ENCODE peak calls at places on chromosomes 7 and 10, in six cellular contexts. One of them, this sample, is unnamed.

GRCh38 chr7:2175514-2175913 is 57.2 kb downstream of the MAD1L1 start:
- DNase-seq in cardiac muscle cell: peak
- DNase-seq in upper lobe of left lung: peak
- DNase-seq in fibroblast of lung: peak
- DNase-seq in A549: no peak
- DNase-seq in tibial artery: peak
- DNase-seq in this sample: no peak

GRCh38 chr10:74916283-74916682 is 89.9 kb downstream of the KAT6B start:
- DNase-seq in cardiac muscle cell: no peak
- DNase-seq in upper lobe of left lung: no peak
- DNase-seq in fibroblast of lung: no peak
- DNase-seq in A549: no peak
- DNase-seq in tibial artery: no peak
- DNase-seq in this sample: no peak

GRCh38 chr10:91683976-91684375 is 51.1 kb upstream of the PPP1R3C start:
- DNase-seq in cardiac muscle cell: no peak
- DNase-seq in upper lobe of left lung: no peak
- DNase-seq in fibroblast of lung: peak
- DNase-seq in A549: peak
- DNase-seq in tibial artery: no peak
- DNase-seq in this sample: no peak

GRCh38 chr7:43553999-43554398 is 28.9 kb upstream of the STK17A start:
- DNase-seq in cardiac muscle cell: no peak
- DNase-seq in upper lobe of left lung: peak
- DNase-seq in fibroblast of lung: peak
- DNase-seq in A549: no peak
- DNase-seq in tibial artery: no peak
- DNase-seq in this sample: no peak

GRCh38 chr7:1380821-1381580 is 78.3 kb downstream of the MICALL2 start:
- DNase-seq in cardiac muscle cell: no peak
- DNase-seq in upper lobe of left lung: no peak
- DNase-seq in fibroblast of lung: no peak
- DNase-seq in A549: no peak
- DNase-seq in tibial artery: no peak
- DNase-seq in this sample: no peak

GRCh38 chr7:158075633-158076001 is 512.0 kb downstream of the PTPRN2 start:
- DNase-seq in cardiac muscle cell: no peak
- DNase-seq in upper lobe of left lung: no peak
- DNase-seq in fibroblast of lung: no peak
- DNase-seq in A549: no peak
- DNase-seq in tibial artery: peak
- DNase-seq in this sample: no peak

GRCh38 chr10:30645340-30645827 is 15.8 kb upstream of the LYZL2 start:
- DNase-seq in cardiac muscle cell: peak
- DNase-seq in upper lobe of left lung: no peak
- DNase-seq in fibroblast of lung: peak
- DNase-seq in A549: no peak
- DNase-seq in tibial artery: peak
- DNase-seq in this sample: no peak

GRCh38 chr7:45066409-45066808 is 22.4 kb downstream of the NACAD start:
- DNase-seq in cardiac muscle cell: no peak
- DNase-seq in upper lobe of left lung: no peak
- DNase-seq in fibroblast of lung: no peak
- DNase-seq in A549: no peak
- DNase-seq in tibial artery: peak
- DNase-seq in this sample: peak

GRCh38 chr10:62459072-62459471 is 84.9 kb downstream of the ZNF365 start:
- DNase-seq in cardiac muscle cell: no peak
- DNase-seq in upper lobe of left lung: no peak
- DNase-seq in fibroblast of lung: peak
- DNase-seq in A549: no peak
- DNase-seq in tibial artery: no peak
- DNase-seq in this sample: no peak

GRCh38 chr7:40571796-40572195 is 437.0 kb downstream of the SUGCT start:
- DNase-seq in cardiac muscle cell: peak
- DNase-seq in upper lobe of left lung: no peak
- DNase-seq in fibroblast of lung: peak
- DNase-seq in A549: no peak
- DNase-seq in tibial artery: no peak
- DNase-seq in this sample: no peak

GRCh38 chr7:27187702-27188665 is 3.0 kb upstream of the HOXA11 start:
- DNase-seq in cardiac muscle cell: no peak
- DNase-seq in upper lobe of left lung: no peak
- DNase-seq in fibroblast of lung: no peak
- DNase-seq in A549: no peak
- DNase-seq in tibial artery: peak
- DNase-seq in this sample: peak

GRCh38 chr10:73364964-73365363 is 6.3 kb upstream of the CFAP70 start:
- DNase-seq in cardiac muscle cell: no peak
- DNase-seq in upper lobe of left lung: no peak
- DNase-seq in fibroblast of lung: no peak
- DNase-seq in A549: no peak
- DNase-seq in tibial artery: no peak
- DNase-seq in this sample: no peak

GRCh38 chr10:59870152-59870551 is 36.2 kb downstream of the CCDC6 start:
- DNase-seq in cardiac muscle cell: no peak
- DNase-seq in upper lobe of left lung: no peak
- DNase-seq in fibroblast of lung: no peak
- DNase-seq in A549: no peak
- DNase-seq in tibial artery: no peak
- DNase-seq in this sample: no peak

GRCh38 chr7:18607025-18607424 is 111.5 kb downstream of the HDAC9 start:
- DNase-seq in cardiac muscle cell: no peak
- DNase-seq in upper lobe of left lung: no peak
- DNase-seq in fibroblast of lung: peak
- DNase-seq in A549: no peak
- DNase-seq in tibial artery: no peak
- DNase-seq in this sample: no peak

GRCh38 chr10:44242826-44243225 is 142.1 kb downstream of the CXCL12 start:
- DNase-seq in cardiac muscle cell: no peak
- DNase-seq in upper lobe of left lung: no peak
- DNase-seq in fibroblast of lung: peak
- DNase-seq in A549: no peak
- DNase-seq in tibial artery: no peak
- DNase-seq in this sample: no peak

GRCh38 chr10:100341953-100342626 is 4.9 kb upstream of the SCD start:
- DNase-seq in cardiac muscle cell: peak
- DNase-seq in upper lobe of left lung: peak
- DNase-seq in fibroblast of lung: peak
- DNase-seq in A549: peak
- DNase-seq in tibial artery: peak
- DNase-seq in this sample: no peak

GRCh38 chr10:14374745-14375445 is 44.2 kb upstream of the FRMD4A start:
- DNase-seq in cardiac muscle cell: no peak
- DNase-seq in upper lobe of left lung: no peak
- DNase-seq in fibroblast of lung: peak
- DNase-seq in A549: no peak
- DNase-seq in tibial artery: no peak
- DNase-seq in this sample: no peak

GRCh38 chr10:62038609-62039190 is 137.2 kb downstream of the ARID5B start:
- DNase-seq in cardiac muscle cell: peak
- DNase-seq in upper lobe of left lung: peak
- DNase-seq in fibroblast of lung: peak
- DNase-seq in A549: peak
- DNase-seq in tibial artery: peak
- DNase-seq in this sample: no peak

GRCh38 chr10:64313967-64314366 is 792.8 kb downstream of the REEP3 start:
- DNase-seq in cardiac muscle cell: no peak
- DNase-seq in upper lobe of left lung: no peak
- DNase-seq in fibroblast of lung: no peak
- DNase-seq in A549: no peak
- DNase-seq in tibial artery: no peak
- DNase-seq in this sample: no peak

GRCh38 chr10:100670828-100671479 is 74.4 kb upstream of the PAX2 start:
- DNase-seq in cardiac muscle cell: peak
- DNase-seq in upper lobe of left lung: no peak
- DNase-seq in fibroblast of lung: no peak
- DNase-seq in A549: peak
- DNase-seq in tibial artery: no peak
- DNase-seq in this sample: no peak

GRCh38 chr7:47185193-47185592 is 396.7 kb downstream of the TNS3 start:
- DNase-seq in cardiac muscle cell: no peak
- DNase-seq in upper lobe of left lung: no peak
- DNase-seq in fibroblast of lung: no peak
- DNase-seq in A549: no peak
- DNase-seq in tibial artery: no peak
- DNase-seq in this sample: no peak

GRCh38 chr10:104581884-104582603 is 59.0 kb upstream of the SORCS3 start:
- DNase-seq in cardiac muscle cell: no peak
- DNase-seq in upper lobe of left lung: no peak
- DNase-seq in fibroblast of lung: peak
- DNase-seq in A549: no peak
- DNase-seq in tibial artery: no peak
- DNase-seq in this sample: no peak

GRCh38 chr10:57657164-57657765 is 610.4 kb downstream of the IPMK start:
- DNase-seq in cardiac muscle cell: peak
- DNase-seq in upper lobe of left lung: peak
- DNase-seq in fibroblast of lung: peak
- DNase-seq in A549: peak
- DNase-seq in tibial artery: no peak
- DNase-seq in this sample: no peak

GRCh38 chr7:39504963-39505362 is 61.2 kb upstream of the YAE1 start:
- DNase-seq in cardiac muscle cell: no peak
- DNase-seq in upper lobe of left lung: no peak
- DNase-seq in fibroblast of lung: peak
- DNase-seq in A549: no peak
- DNase-seq in tibial artery: no peak
- DNase-seq in this sample: no peak

DNA sequence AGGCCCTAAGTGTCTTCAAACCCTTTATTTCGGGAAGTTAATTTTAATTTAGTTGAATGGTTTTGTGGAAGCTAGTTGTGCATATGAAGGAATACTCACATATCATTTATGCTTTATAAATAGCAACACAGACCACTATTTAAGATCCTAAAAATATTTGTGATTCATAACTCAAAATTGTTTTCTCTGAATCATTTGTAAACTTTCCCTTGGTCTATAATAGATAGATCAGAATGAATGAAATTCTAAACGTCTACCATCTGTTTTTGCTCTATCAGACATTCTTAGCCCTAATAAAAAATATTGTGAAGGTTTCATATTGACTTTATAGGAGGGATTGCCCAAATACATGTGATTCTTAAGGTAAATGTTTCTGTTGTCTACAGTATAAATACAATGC is 43.5 kb downstream of the LOXL4 start:
- DNase-seq in cardiac muscle cell: no peak
- DNase-seq in upper lobe of left lung: no peak
- DNase-seq in fibroblast of lung: peak
- DNase-seq in A549: no peak
- DNase-seq in tibial artery: no peak
- DNase-seq in this sample: no peak
- H3K4me3 ChIP-seq in cardiac muscle cell: no peak
- H3K4me3 ChIP-seq in upper lobe of left lung: no peak
- H3K4me3 ChIP-seq in fibroblast of lung: no peak
- H3K4me3 ChIP-seq in A549: no peak
- H3K4me3 ChIP-seq in tibial artery: no peak
- H3K4me3 ChIP-seq in this sample: no peak

GRCh38 chr10:4391683-4392082 is 434.3 kb upstream of the AKR1E2 start:
- DNase-seq in cardiac muscle cell: no peak
- DNase-seq in upper lobe of left lung: no peak
- DNase-seq in fibroblast of lung: no peak
- DNase-seq in A549: no peak
- DNase-seq in tibial artery: no peak
- DNase-seq in this sample: no peak
- TF ChIP-seq CTCF in cardiac muscle cell: peak
- TF ChIP-seq CTCF in upper lobe of left lung: no peak
- TF ChIP-seq CTCF in fibroblast of lung: no peak
- TF ChIP-seq CTCF in A549: peak
- TF ChIP-seq CTCF in tibial artery: no peak
- TF ChIP-seq CTCF in this sample: no peak

GRCh38 chr10:5555031-5555510 is 30.3 kb downstream of the CALML3 start:
- DNase-seq in cardiac muscle cell: no peak
- DNase-seq in upper lobe of left lung: no peak
- DNase-seq in fibroblast of lung: no peak
- DNase-seq in A549: no peak
- DNase-seq in tibial artery: peak
- DNase-seq in this sample: no peak

GRCh38 chr10:5557799-5558771 is 33.3 kb downstream of the CALML3 start:
- DNase-seq in cardiac muscle cell: no peak
- DNase-seq in upper lobe of left lung: peak
- DNase-seq in fibroblast of lung: no peak
- DNase-seq in A549: no peak
- DNase-seq in tibial artery: peak
- DNase-seq in this sample: peak

GRCh38 chr10:5556576-5556975 is 31.8 kb downstream of the CALML3 start:
- DNase-seq in cardiac muscle cell: peak
- DNase-seq in upper lobe of left lung: no peak
- DNase-seq in fibroblast of lung: no peak
- DNase-seq in A549: no peak
- DNase-seq in tibial artery: peak
- DNase-seq in this sample: peak

GRCh38 chr10:5557040-5557721 is 32.4 kb downstream of the CALML3 start:
- DNase-seq in cardiac muscle cell: no peak
- DNase-seq in upper lobe of left lung: peak
- DNase-seq in fibroblast of lung: no peak
- DNase-seq in A549: no peak
- DNase-seq in tibial artery: peak
- DNase-seq in this sample: peak

DNA sequence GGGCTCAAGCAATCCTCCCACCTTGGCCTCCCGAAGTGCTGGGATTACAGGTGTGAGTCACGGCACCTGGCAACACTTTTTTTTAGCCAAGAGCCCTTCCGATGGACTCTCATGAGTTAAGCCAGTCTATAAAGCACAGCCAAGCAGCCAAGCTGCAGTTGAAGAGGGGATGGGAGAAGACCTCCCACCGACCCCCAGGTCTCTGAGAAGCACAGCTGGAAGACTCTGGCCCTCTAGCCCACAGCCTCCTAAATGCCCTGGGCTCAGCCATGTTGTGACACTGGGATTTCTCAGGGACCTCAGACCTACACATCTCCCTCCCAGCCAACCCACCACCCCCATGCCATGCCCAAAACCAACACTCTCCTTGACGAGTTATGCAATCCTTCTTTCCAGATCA is 31.1 kb downstream of the CALML3 start:
- DNase-seq in cardiac muscle cell: no peak
- DNase-seq in upper lobe of left lung: no peak
- DNase-seq in fibroblast of lung: no peak
- DNase-seq in A549: no peak
- DNase-seq in tibial artery: peak
- DNase-seq in this sample: peak
- H3K27ac ChIP-seq in cardiac muscle cell: peak
- H3K27ac ChIP-seq in upper lobe of left lung: no peak
- H3K27ac ChIP-seq in fibroblast of lung: no peak
- H3K27ac ChIP-seq in A549: no peak
- H3K27ac ChIP-seq in tibial artery: peak
- H3K27ac ChIP-seq in this sample: peak

DNA sequence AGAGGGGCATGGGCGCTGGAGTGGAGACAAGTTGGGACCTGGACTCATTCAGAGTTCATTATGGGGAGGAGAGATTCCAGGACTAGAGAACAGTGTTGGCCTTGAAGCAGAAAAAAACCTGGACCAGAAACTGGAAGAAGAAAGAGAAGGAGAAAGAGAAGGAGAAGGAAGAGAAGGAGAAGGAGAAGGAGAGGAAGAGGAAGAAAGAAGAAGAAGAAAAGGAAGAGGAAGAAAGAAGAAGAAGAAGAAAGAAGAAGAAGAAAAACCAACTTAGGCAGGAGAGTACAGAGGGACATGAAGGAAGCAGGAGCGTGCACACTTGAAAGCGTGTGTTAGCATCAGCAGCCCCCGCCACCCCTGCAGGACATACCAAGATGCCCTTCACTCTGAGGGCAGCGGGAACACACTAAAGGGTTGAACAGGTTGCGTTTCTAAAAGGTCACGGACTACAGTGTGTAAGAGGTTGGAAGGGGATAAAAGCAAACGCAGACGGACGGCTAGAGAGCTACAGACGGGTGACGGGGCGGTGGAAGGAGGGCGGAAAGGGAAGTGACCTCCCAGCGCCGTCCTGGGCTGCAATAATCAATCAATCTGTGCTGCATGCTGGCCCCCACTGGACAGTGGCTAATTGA is 95.3 kb downstream of the SEC61G start:
- DNase-seq in cardiac muscle cell: no peak
- DNase-seq in upper lobe of left lung: no peak
- DNase-seq in fibroblast of lung: no peak
- DNase-seq in A549: no peak
- DNase-seq in tibial artery: no peak
- DNase-seq in this sample: no peak
- H3K4me3 ChIP-seq in cardiac muscle cell: peak
- H3K4me3 ChIP-seq in upper lobe of left lung: peak
- H3K4me3 ChIP-seq in fibroblast of lung: no peak
- H3K4me3 ChIP-seq in A549: peak
- H3K4me3 ChIP-seq in tibial artery: peak
- H3K4me3 ChIP-seq in this sample: peak

This sample was measured in coronary artery.